ENCODE peak calls at places on chromosome 16, in seven cellular contexts. Y is IMR-90; U is stomach; X is mammary epithelial cell; D is osteoblast; A is sigmoid colon; T is CD8-positive, alpha-beta T cell. F is an unnamed sample.

GRCh38 chr16:20984019-20984418 is 83.4 kb downstream of the LYRM1 start:
- DNase-seq in U (no peak), A (no peak), D (no peak), Y (no peak), T (no peak), X (no peak), F (no peak)

GRCh38 chr16:88922114-88922825 is 54.7 kb downstream of the CBFA2T3 start:
- DNase-seq in Y (peak), D (peak), A (peak), U (peak), T (no peak), X (peak), F (peak)

GRCh38 chr16:88576307-88576706 is 6.1 kb downstream of the ZC3H18 start:
- DNase-seq in A (no peak), Y (no peak), D (no peak), X (no peak), T (no peak), U (no peak), F (no peak)

GRCh38 chr16:2912330-2913199 is 834 bp downstream of the FLYWCH1 start:
- DNase-seq in T (no peak), Y (peak), D (peak), A (peak), U (peak), X (peak), F (peak)

GRCh38 chr16:65413861-65414260 is 292.0 kb upstream of the CDH11 start:
- DNase-seq in T (no peak), X (no peak), A (no peak), Y (peak), U (no peak), D (no peak), F (no peak)

GRCh38 chr16:21228473-21228872 is 5.0 kb upstream of the ANKS4B start:
- DNase-seq in U (no peak), D (no peak), X (no peak), A (no peak), Y (no peak), T (no peak), F (no peak)

GRCh38 chr16:57720142-57720575 is 15.4 kb upstream of the KATNB1 start:
- DNase-seq in X (peak), U (peak), A (no peak), D (peak), Y (peak), T (no peak), F (peak)

GRCh38 chr16:49556252-49557069 is 182.9 kb downstream of the C16orf78 start:
- DNase-seq in U (no peak), T (no peak), Y (peak), A (no peak), D (peak), X (no peak), F (peak)

GRCh38 chr16:12758031-12758669 is 45.5 kb downstream of the CPPED1 start:
- DNase-seq in D (no peak), T (no peak), U (no peak), X (no peak), Y (no peak), A (no peak), F (no peak)

GRCh38 chr16:28035866-28036393 is 27.6 kb downstream of the GSG1L start:
- DNase-seq in X (no peak), D (no peak), T (no peak), A (no peak), U (no peak), Y (no peak), F (no peak)

GRCh38 chr16:86243571-86244154 is 266.7 kb upstream of the FOXF1 start:
- DNase-seq in X (no peak), T (no peak), D (no peak), Y (no peak), U (no peak), A (peak), F (no peak)

GRCh38 chr16:4800290-4801041 is 2.0 kb downstream of the ROGDI start:
- DNase-seq in D (peak), T (no peak), X (peak), A (no peak), Y (no peak), U (peak), F (peak)

GRCh38 chr16:57617604-57618111 is 10.8 kb upstream of the ADGRG1 start:
- DNase-seq in A (peak), D (peak), X (no peak), Y (no peak), U (peak), T (no peak), F (no peak)

GRCh38 chr16:83066881-83067280 is 440.1 kb downstream of the CDH13 start:
- DNase-seq in Y (no peak), A (no peak), U (no peak), X (no peak), D (no peak), T (no peak), F (no peak)

GRCh38 chr16:83066011-83066410 is 439.2 kb downstream of the CDH13 start:
- DNase-seq in A (no peak), T (no peak), U (no peak), X (no peak), D (no peak), Y (no peak), F (no peak)

GRCh38 chr16:83070416-83071199 is 443.8 kb downstream of the CDH13 start:
- DNase-seq in Y (no peak), A (no peak), T (no peak), X (no peak), D (no peak), U (no peak), F (no peak)

DNA sequence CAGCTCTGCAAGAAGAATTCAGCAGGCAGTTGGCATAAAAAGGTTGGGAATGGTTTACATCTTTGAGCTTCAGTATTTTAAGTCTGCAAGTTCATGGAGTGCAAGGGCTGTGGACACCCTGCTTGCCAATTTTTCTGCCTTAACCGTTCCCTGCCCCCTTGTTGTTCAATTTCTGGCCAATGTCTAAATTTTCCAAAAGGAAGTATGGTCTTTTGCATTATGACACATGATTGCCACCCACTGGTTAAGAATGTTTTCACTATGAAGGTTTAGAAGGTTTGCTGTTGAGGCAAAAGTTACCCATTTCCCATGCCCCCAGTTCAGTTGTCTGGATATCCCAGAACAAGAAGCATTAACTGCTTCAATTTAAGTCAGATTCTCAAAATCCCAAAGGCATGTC is 441.9 kb downstream of the CDH13 start:
- DNase-seq in D (no peak), A (no peak), Y (peak), U (no peak), X (no peak), T (no peak), F (no peak)
- TF ChIP-seq CTCF in D (peak), A (no peak), Y (peak), U (no peak), X (peak), T (no peak), F (no peak)

GRCh38 chr16:48361540-48361939 is 23.7 kb downstream of the SIAH1 start:
- DNase-seq in A (no peak), D (no peak), U (no peak), T (no peak), Y (no peak), X (no peak), F (no peak)
- TF ChIP-seq CTCF in A (no peak), D (no peak), U (no peak), T (no peak), Y (no peak), X (no peak), F (no peak)

GRCh38 chr16:78005881-78006280 is 16.5 kb upstream of the CLEC3A start:
- DNase-seq in A (no peak), U (no peak), Y (no peak), X (no peak), D (no peak), T (no peak), F (no peak)
- TF ChIP-seq CTCF in A (no peak), U (no peak), Y (peak), X (peak), D (no peak), T (no peak), F (no peak)

DNA sequence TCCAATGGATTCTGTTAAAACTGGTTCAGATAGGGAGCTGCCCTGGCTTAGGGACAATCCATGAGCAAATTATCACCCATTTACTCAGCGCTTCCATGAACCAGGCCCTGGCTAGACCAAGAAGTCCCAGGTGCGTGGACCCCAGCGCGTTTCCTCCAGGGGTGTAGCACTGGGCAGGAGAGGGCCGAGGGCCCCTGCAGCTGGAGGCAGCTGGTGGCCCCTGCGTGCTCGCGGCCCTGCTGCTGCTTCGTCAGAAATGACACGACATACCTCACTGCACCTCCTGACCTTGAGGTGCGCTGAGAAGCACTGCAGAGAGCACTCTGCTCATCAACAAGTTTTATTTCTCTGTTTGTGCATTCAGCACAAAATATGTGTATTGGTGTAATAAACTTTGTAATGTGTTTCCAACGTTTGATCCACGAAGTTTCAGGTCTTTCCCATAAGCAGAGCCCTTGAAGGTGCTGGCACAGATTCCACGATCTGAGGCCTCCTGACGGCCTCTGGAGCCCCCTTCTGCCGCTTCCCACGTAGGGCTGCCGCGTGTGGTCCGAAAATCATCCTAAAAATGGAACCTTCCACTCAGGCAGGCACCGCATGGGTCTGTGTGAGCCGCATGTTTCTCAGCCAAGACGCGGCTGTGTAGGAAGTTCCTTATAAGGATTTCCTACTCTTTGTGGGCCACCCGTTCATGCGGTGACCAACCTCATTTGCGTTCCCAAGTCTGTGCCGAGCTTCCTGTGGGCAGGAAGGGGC is 50.8 kb upstream of the ZCCHC14 start:
- DNase-seq in Y (no peak), A (no peak), X (no peak), T (no peak), D (peak), U (no peak), F (no peak)
- TF ChIP-seq CTCF in Y (no peak), A (no peak), X (peak), T (no peak), D (no peak), U (no peak), F (no peak)

GRCh38 chr16:47873434-47873833 is 282.4 kb downstream of the ABCC12 start:
- DNase-seq in U (no peak), T (no peak), Y (no peak), D (no peak), A (no peak), X (no peak), F (no peak)
- TF ChIP-seq CTCF in U (no peak), T (no peak), Y (peak), D (peak), A (no peak), X (peak), F (no peak)

F was measured in RWPE1.